ENCODE peak calls at places on chromosomes 6 and 20, in eight cellular contexts. One of them, this sample, is unnamed.

GRCh38 chr6:31877651-31878161 is 1.1 kb downstream of the SLC44A4 start:
- DNase-seq in stimulated activated CD8-positive, alpha-beta memory T cell treated with anti-CD3 and anti-CD28 coated beads, Interleukin-2, amount 100 ng/mL, for 48 hours: no peak
- DNase-seq in kidney epithelial cell: no peak
- DNase-seq in fibroblast of pulmonary artery: no peak
- DNase-seq in activated T-cell treated with anti-CD3 and anti-CD28 coated beads for 48 hours: no peak
- DNase-seq in LoVo: peak
- DNase-seq in amniotic stem cell: no peak
- DNase-seq in WTC11: no peak
- DNase-seq in this sample: no peak

GRCh38 chr6:1608976-1609661 is 596 bp upstream of the FOXC1 start:
- DNase-seq in WTC11: no peak
- DNase-seq in amniotic stem cell: no peak
- DNase-seq in activated T-cell treated with anti-CD3 and anti-CD28 coated beads for 48 hours: no peak
- DNase-seq in LoVo: no peak
- DNase-seq in fibroblast of pulmonary artery: no peak
- DNase-seq in kidney epithelial cell: no peak
- DNase-seq in stimulated activated CD8-positive, alpha-beta memory T cell treated with anti-CD3 and anti-CD28 coated beads, Interleukin-2, amount 100 ng/mL, for 48 hours: no peak
- DNase-seq in this sample: no peak

GRCh38 chr6:43180985-43181384 is 1.0 kb upstream of the CUL9 start:
- DNase-seq in stimulated activated CD8-positive, alpha-beta memory T cell treated with anti-CD3 and anti-CD28 coated beads, Interleukin-2, amount 100 ng/mL, for 48 hours: no peak
- DNase-seq in LoVo: no peak
- DNase-seq in kidney epithelial cell: no peak
- DNase-seq in activated T-cell treated with anti-CD3 and anti-CD28 coated beads for 48 hours: no peak
- DNase-seq in WTC11: no peak
- DNase-seq in amniotic stem cell: no peak
- DNase-seq in fibroblast of pulmonary artery: no peak
- DNase-seq in this sample: no peak

GRCh38 chr6:39801456-39802251 is 9.5 kb downstream of the DAAM2 start:
- DNase-seq in amniotic stem cell: no peak
- DNase-seq in LoVo: no peak
- DNase-seq in activated T-cell treated with anti-CD3 and anti-CD28 coated beads for 48 hours: no peak
- DNase-seq in kidney epithelial cell: no peak
- DNase-seq in fibroblast of pulmonary artery: no peak
- DNase-seq in stimulated activated CD8-positive, alpha-beta memory T cell treated with anti-CD3 and anti-CD28 coated beads, Interleukin-2, amount 100 ng/mL, for 48 hours: no peak
- DNase-seq in WTC11: no peak
- DNase-seq in this sample: no peak

GRCh38 chr6:13216236-13216933 is 112.0 kb downstream of the TBC1D7 start:
- DNase-seq in kidney epithelial cell: no peak
- DNase-seq in amniotic stem cell: no peak
- DNase-seq in activated T-cell treated with anti-CD3 and anti-CD28 coated beads for 48 hours: no peak
- DNase-seq in stimulated activated CD8-positive, alpha-beta memory T cell treated with anti-CD3 and anti-CD28 coated beads, Interleukin-2, amount 100 ng/mL, for 48 hours: no peak
- DNase-seq in LoVo: no peak
- DNase-seq in WTC11: no peak
- DNase-seq in fibroblast of pulmonary artery: no peak
- DNase-seq in this sample: no peak

GRCh38 chr6:11526156-11526505 is 11.4 kb upstream of the TMEM170B start:
- DNase-seq in activated T-cell treated with anti-CD3 and anti-CD28 coated beads for 48 hours: no peak
- DNase-seq in LoVo: no peak
- DNase-seq in kidney epithelial cell: no peak
- DNase-seq in WTC11: no peak
- DNase-seq in fibroblast of pulmonary artery: no peak
- DNase-seq in amniotic stem cell: no peak
- DNase-seq in stimulated activated CD8-positive, alpha-beta memory T cell treated with anti-CD3 and anti-CD28 coated beads, Interleukin-2, amount 100 ng/mL, for 48 hours: no peak
- DNase-seq in this sample: no peak

GRCh38 chr6:2378891-2379652 is 133.7 kb upstream of the GMDS start:
- DNase-seq in stimulated activated CD8-positive, alpha-beta memory T cell treated with anti-CD3 and anti-CD28 coated beads, Interleukin-2, amount 100 ng/mL, for 48 hours: no peak
- DNase-seq in LoVo: no peak
- DNase-seq in WTC11: no peak
- DNase-seq in fibroblast of pulmonary artery: peak
- DNase-seq in kidney epithelial cell: peak
- DNase-seq in activated T-cell treated with anti-CD3 and anti-CD28 coated beads for 48 hours: no peak
- DNase-seq in amniotic stem cell: peak
- DNase-seq in this sample: peak

GRCh38 chr6:50816115-50816675 is 2.5 kb upstream of the TFAP2B start:
- DNase-seq in activated T-cell treated with anti-CD3 and anti-CD28 coated beads for 48 hours: peak
- DNase-seq in kidney epithelial cell: no peak
- DNase-seq in amniotic stem cell: peak
- DNase-seq in fibroblast of pulmonary artery: peak
- DNase-seq in stimulated activated CD8-positive, alpha-beta memory T cell treated with anti-CD3 and anti-CD28 coated beads, Interleukin-2, amount 100 ng/mL, for 48 hours: peak
- DNase-seq in WTC11: peak
- DNase-seq in LoVo: peak
- DNase-seq in this sample: no peak

GRCh38 chr6:88662163-88662580 is 301.2 kb downstream of the RNGTT start:
- DNase-seq in kidney epithelial cell: no peak
- DNase-seq in amniotic stem cell: no peak
- DNase-seq in WTC11: no peak
- DNase-seq in fibroblast of pulmonary artery: no peak
- DNase-seq in activated T-cell treated with anti-CD3 and anti-CD28 coated beads for 48 hours: no peak
- DNase-seq in LoVo: peak
- DNase-seq in stimulated activated CD8-positive, alpha-beta memory T cell treated with anti-CD3 and anti-CD28 coated beads, Interleukin-2, amount 100 ng/mL, for 48 hours: no peak
- DNase-seq in this sample: no peak

GRCh38 chr6:154754152-154754551 is 20.9 kb downstream of the SCAF8 start:
- DNase-seq in WTC11: no peak
- DNase-seq in fibroblast of pulmonary artery: peak
- DNase-seq in amniotic stem cell: no peak
- DNase-seq in LoVo: no peak
- DNase-seq in stimulated activated CD8-positive, alpha-beta memory T cell treated with anti-CD3 and anti-CD28 coated beads, Interleukin-2, amount 100 ng/mL, for 48 hours: no peak
- DNase-seq in kidney epithelial cell: no peak
- DNase-seq in activated T-cell treated with anti-CD3 and anti-CD28 coated beads for 48 hours: no peak
- DNase-seq in this sample: no peak

GRCh38 chr20:4708856-4709255 is 12.9 kb upstream of the PRND start:
- DNase-seq in stimulated activated CD8-positive, alpha-beta memory T cell treated with anti-CD3 and anti-CD28 coated beads, Interleukin-2, amount 100 ng/mL, for 48 hours: no peak
- DNase-seq in LoVo: no peak
- DNase-seq in fibroblast of pulmonary artery: no peak
- DNase-seq in activated T-cell treated with anti-CD3 and anti-CD28 coated beads for 48 hours: no peak
- DNase-seq in WTC11: no peak
- DNase-seq in kidney epithelial cell: no peak
- DNase-seq in amniotic stem cell: no peak
- DNase-seq in this sample: no peak

GRCh38 chr6:77633993-77634392 is 18.8 kb upstream of the MEI4 start:
- DNase-seq in WTC11: no peak
- DNase-seq in stimulated activated CD8-positive, alpha-beta memory T cell treated with anti-CD3 and anti-CD28 coated beads, Interleukin-2, amount 100 ng/mL, for 48 hours: no peak
- DNase-seq in amniotic stem cell: no peak
- DNase-seq in activated T-cell treated with anti-CD3 and anti-CD28 coated beads for 48 hours: no peak
- DNase-seq in kidney epithelial cell: no peak
- DNase-seq in LoVo: no peak
- DNase-seq in fibroblast of pulmonary artery: peak
- DNase-seq in this sample: no peak

GRCh38 chr6:33081098-33081824 is 5.5 kb downstream of the HLA-DPB1 start:
- DNase-seq in activated T-cell treated with anti-CD3 and anti-CD28 coated beads for 48 hours: no peak
- DNase-seq in LoVo: no peak
- DNase-seq in fibroblast of pulmonary artery: no peak
- DNase-seq in kidney epithelial cell: no peak
- DNase-seq in amniotic stem cell: no peak
- DNase-seq in WTC11: no peak
- DNase-seq in stimulated activated CD8-positive, alpha-beta memory T cell treated with anti-CD3 and anti-CD28 coated beads, Interleukin-2, amount 100 ng/mL, for 48 hours: no peak
- DNase-seq in this sample: no peak

GRCh38 chr6:129111853-129112252 is 228.9 kb downstream of the LAMA2 start:
- DNase-seq in stimulated activated CD8-positive, alpha-beta memory T cell treated with anti-CD3 and anti-CD28 coated beads, Interleukin-2, amount 100 ng/mL, for 48 hours: no peak
- DNase-seq in kidney epithelial cell: no peak
- DNase-seq in fibroblast of pulmonary artery: no peak
- DNase-seq in amniotic stem cell: no peak
- DNase-seq in activated T-cell treated with anti-CD3 and anti-CD28 coated beads for 48 hours: no peak
- DNase-seq in WTC11: no peak
- DNase-seq in LoVo: no peak
- DNase-seq in this sample: no peak

GRCh38 chr6:122530440-122531046 is 58.9 kb upstream of the SERINC1 start:
- DNase-seq in fibroblast of pulmonary artery: peak
- DNase-seq in kidney epithelial cell: peak
- DNase-seq in activated T-cell treated with anti-CD3 and anti-CD28 coated beads for 48 hours: peak
- DNase-seq in LoVo: peak
- DNase-seq in WTC11: peak
- DNase-seq in amniotic stem cell: peak
- DNase-seq in stimulated activated CD8-positive, alpha-beta memory T cell treated with anti-CD3 and anti-CD28 coated beads, Interleukin-2, amount 100 ng/mL, for 48 hours: peak
- DNase-seq in this sample: no peak

GRCh38 chr6:51934098-51934497 is 153.3 kb downstream of the PKHD1 start:
- DNase-seq in WTC11: peak
- DNase-seq in amniotic stem cell: no peak
- DNase-seq in fibroblast of pulmonary artery: no peak
- DNase-seq in LoVo: no peak
- DNase-seq in kidney epithelial cell: no peak
- DNase-seq in activated T-cell treated with anti-CD3 and anti-CD28 coated beads for 48 hours: no peak
- DNase-seq in stimulated activated CD8-positive, alpha-beta memory T cell treated with anti-CD3 and anti-CD28 coated beads, Interleukin-2, amount 100 ng/mL, for 48 hours: no peak
- DNase-seq in this sample: no peak

GRCh38 chr6:88899569-88900316 is 63.7 kb downstream of the RNGTT start:
- DNase-seq in amniotic stem cell: no peak
- DNase-seq in LoVo: no peak
- DNase-seq in activated T-cell treated with anti-CD3 and anti-CD28 coated beads for 48 hours: no peak
- DNase-seq in fibroblast of pulmonary artery: no peak
- DNase-seq in kidney epithelial cell: no peak
- DNase-seq in stimulated activated CD8-positive, alpha-beta memory T cell treated with anti-CD3 and anti-CD28 coated beads, Interleukin-2, amount 100 ng/mL, for 48 hours: no peak
- DNase-seq in WTC11: no peak
- DNase-seq in this sample: no peak

GRCh38 chr20:3239867-3240775 is 1.1 kb upstream of the SLC4A11 start:
- DNase-seq in kidney epithelial cell: no peak
- DNase-seq in stimulated activated CD8-positive, alpha-beta memory T cell treated with anti-CD3 and anti-CD28 coated beads, Interleukin-2, amount 100 ng/mL, for 48 hours: no peak
- DNase-seq in LoVo: no peak
- DNase-seq in fibroblast of pulmonary artery: peak
- DNase-seq in activated T-cell treated with anti-CD3 and anti-CD28 coated beads for 48 hours: no peak
- DNase-seq in amniotic stem cell: no peak
- DNase-seq in WTC11: peak
- DNase-seq in this sample: no peak

This sample was measured in epithelial cell of prostate.